ENCODE peak calls at places on chromosomes 2 and 18, in six cellular contexts. W, S, Q, B, H and N are unnamed samples.

GRCh38 chr2:16151281-16151570 is 210.9 kb downstream of the MYCN start:
- DNase-seq in W (no peak), S (no peak), Q (no peak), B (no peak), H (no peak), N (no peak)

GRCh38 chr2:238879020-238879419 is 31.1 kb downstream of the TWIST2 start:
- DNase-seq in W (no peak), S (no peak), Q (no peak), B (no peak), H (no peak), N (no peak)

GRCh38 chr2:72222829-72223564 is 75.3 kb upstream of the CYP26B1 start:
- DNase-seq in W (peak; percentile 65), S (no peak), Q (no peak), B (no peak), H (peak; percentile 93), N (peak; percentile 63)

GRCh38 chr2:238985931-238986446 is 138.1 kb downstream of the TWIST2 start:
- DNase-seq in W (no peak), S (no peak), Q (no peak), B (no peak), H (no peak), N (no peak)

GRCh38 chr2:176479961-176480360 is 210.7 kb downstream of the MTX2 start:
- DNase-seq in W (no peak), S (no peak), Q (no peak), B (no peak), H (no peak), N (no peak)

GRCh38 chr2:33221046-33221784 is 255.2 kb upstream of the RASGRP3 start:
- DNase-seq in W (no peak), S (no peak), Q (no peak), B (no peak), H (no peak), N (no peak)

GRCh38 chr2:96879545-96880040 is 9.7 kb upstream of the SEMA4C start:
- DNase-seq in W (no peak), S (no peak), Q (no peak), B (no peak), H (no peak), N (no peak)

GRCh38 chr2:213723707-213724106 is 439.4 kb downstream of the SPAG16 start:
- DNase-seq in W (no peak), S (no peak), Q (no peak), B (no peak), H (no peak), N (no peak)

GRCh38 chr2:28716265-28716865 is 35.3 kb upstream of the PPP1CB start:
- DNase-seq in W (peak; percentile 93), S (peak; percentile 76), Q (peak; percentile 67), B (peak; percentile 37), H (peak; percentile 91), N (peak; percentile 68)

GRCh38 chr2:159009940-159010339 is 41.5 kb downstream of the TANC1 start:
- DNase-seq in W (peak; percentile 51), S (no peak), Q (no peak), B (no peak), H (no peak), N (no peak)

GRCh38 chr2:44748-45341 is 1.5 kb downstream of the FAM110C start:
- DNase-seq in W (no peak), S (no peak), Q (peak; percentile 59), B (no peak), H (no peak), N (no peak)

GRCh38 chr2:26421961-26422360 is 20.2 kb downstream of the DRC1 start:
- DNase-seq in W (no peak), S (no peak), Q (no peak), B (no peak), H (no peak), N (no peak)

GRCh38 chr18:46070683-46071614 is 1.1 kb downstream of the PSTPIP2 start:
- DNase-seq in W (no peak), S (no peak), Q (peak; percentile 40), B (no peak), H (no peak), N (no peak)

GRCh38 chr2:224847961-224848850 is 132.0 kb upstream of the CCDC195 start:
- DNase-seq in W (peak; percentile 84), S (no peak), Q (no peak), B (peak; percentile 28), H (peak; percentile 88), N (peak; percentile 59)

GRCh38 chr2:167240671-167241070 is 352.4 kb downstream of the XIRP2 start:
- DNase-seq in W (no peak), S (no peak), Q (no peak), B (no peak), H (peak; percentile 14), N (no peak)

GRCh38 chr18:68275616-68276015 is 439.3 kb downstream of the TMX3 start:
- DNase-seq in W (peak; percentile 89), S (no peak), Q (no peak), B (no peak), H (peak; percentile 90), N (peak; percentile 70)

GRCh38 chr2:142980246-142981068 is 103.0 kb downstream of the KYNU start:
- DNase-seq in W (peak; percentile 21), S (no peak), Q (no peak), B (no peak), H (peak; percentile 14), N (no peak)

GRCh38 chr2:40431600-40431955 is 20.3 kb downstream of the SLC8A1 start:
- DNase-seq in W (peak; percentile 86), S (peak; percentile 63), Q (no peak), B (no peak), H (peak; percentile 92), N (no peak)

GRCh38 chr2:240769096-240769495 is 50.9 kb downstream of the KIF1A start:
- DNase-seq in W (no peak), S (no peak), Q (no peak), B (no peak), H (no peak), N (no peak)

GRCh38 chr2:66236816-66237469 is 198.0 kb upstream of the MEIS1 start:
- DNase-seq in W (no peak), S (no peak), Q (no peak), B (no peak), H (no peak), N (no peak)